ENCODE peak calls at places on chromosomes 16 and 17, in six cellular contexts. One of them, this sample, is unnamed.
A peak's percentile ranks its signal among the peaks of the same experiment; 100 is the strongest.

GRCh38 chr17:12627177-12627629 is 38.5 kb upstream of the MYOCD start:
- DNase-seq in NCI-H2081: no peak
- DNase-seq in HCEC 1CT: peak; percentile 98
- DNase-seq in stimulated activated CD8-positive, alpha-beta memory T cell treated with anti-CD3 and anti-CD28 coated beads, Interleukin-7, amount 100 ng/mL, for 1 hour: no peak
- DNase-seq in lung: no peak
- DNase-seq in EL: peak; percentile 92
- DNase-seq in this sample: no peak

GRCh38 chr16:47995354-47995753 is 160.4 kb downstream of the ABCC12 start:
- DNase-seq in lung: no peak
- DNase-seq in NCI-H2081: no peak
- DNase-seq in HCEC 1CT: no peak
- DNase-seq in EL: no peak
- DNase-seq in stimulated activated CD8-positive, alpha-beta memory T cell treated with anti-CD3 and anti-CD28 coated beads, Interleukin-7, amount 100 ng/mL, for 1 hour: no peak
- DNase-seq in this sample: no peak

GRCh38 chr16:2159052-2159838 is 3.7 kb downstream of the TRAF7 start:
- DNase-seq in NCI-H2081: no peak
- DNase-seq in EL: no peak
- DNase-seq in HCEC 1CT: peak; percentile 63
- DNase-seq in lung: no peak
- DNase-seq in stimulated activated CD8-positive, alpha-beta memory T cell treated with anti-CD3 and anti-CD28 coated beads, Interleukin-7, amount 100 ng/mL, for 1 hour: no peak
- DNase-seq in this sample: peak; percentile 76

GRCh38 chr16:21645261-21645721 is 7.1 kb downstream of the IGSF6 start:
- DNase-seq in lung: no peak
- DNase-seq in EL: peak; percentile 14
- DNase-seq in NCI-H2081: no peak
- DNase-seq in stimulated activated CD8-positive, alpha-beta memory T cell treated with anti-CD3 and anti-CD28 coated beads, Interleukin-7, amount 100 ng/mL, for 1 hour: no peak
- DNase-seq in HCEC 1CT: no peak
- DNase-seq in this sample: no peak

GRCh38 chr16:1458336-1458976 is 14.1 kb upstream of the CCDC154 start:
- DNase-seq in HCEC 1CT: peak; percentile 26
- DNase-seq in stimulated activated CD8-positive, alpha-beta memory T cell treated with anti-CD3 and anti-CD28 coated beads, Interleukin-7, amount 100 ng/mL, for 1 hour: no peak
- DNase-seq in lung: no peak
- DNase-seq in NCI-H2081: no peak
- DNase-seq in EL: no peak
- DNase-seq in this sample: peak; percentile 39

GRCh38 chr17:57548421-57549385 is 196.4 kb downstream of the CCDC182 start:
- DNase-seq in lung: no peak
- DNase-seq in NCI-H2081: no peak
- DNase-seq in HCEC 1CT: no peak
- DNase-seq in EL: no peak
- DNase-seq in stimulated activated CD8-positive, alpha-beta memory T cell treated with anti-CD3 and anti-CD28 coated beads, Interleukin-7, amount 100 ng/mL, for 1 hour: no peak
- DNase-seq in this sample: no peak

GRCh38 chr17:6701719-6702118 is 11.4 kb downstream of the SLC13A5 start:
- DNase-seq in stimulated activated CD8-positive, alpha-beta memory T cell treated with anti-CD3 and anti-CD28 coated beads, Interleukin-7, amount 100 ng/mL, for 1 hour: peak; percentile 3
- DNase-seq in EL: peak; percentile 37
- DNase-seq in HCEC 1CT: no peak
- DNase-seq in lung: no peak
- DNase-seq in NCI-H2081: no peak
- DNase-seq in this sample: no peak

GRCh38 chr16:27972500-27972899 is 91.0 kb downstream of the GSG1L start:
- DNase-seq in EL: peak; percentile 27
- DNase-seq in NCI-H2081: no peak
- DNase-seq in stimulated activated CD8-positive, alpha-beta memory T cell treated with anti-CD3 and anti-CD28 coated beads, Interleukin-7, amount 100 ng/mL, for 1 hour: no peak
- DNase-seq in lung: no peak
- DNase-seq in HCEC 1CT: peak; percentile 9
- DNase-seq in this sample: no peak

GRCh38 chr17:17181666-17182600 is 24.2 kb downstream of the PLD6 start:
- DNase-seq in stimulated activated CD8-positive, alpha-beta memory T cell treated with anti-CD3 and anti-CD28 coated beads, Interleukin-7, amount 100 ng/mL, for 1 hour: no peak
- DNase-seq in lung: no peak
- DNase-seq in HCEC 1CT: no peak
- DNase-seq in NCI-H2081: no peak
- DNase-seq in EL: no peak
- DNase-seq in this sample: no peak

GRCh38 chr16:87138868-87139267 is 178.3 kb downstream of the C16orf95 start:
- DNase-seq in stimulated activated CD8-positive, alpha-beta memory T cell treated with anti-CD3 and anti-CD28 coated beads, Interleukin-7, amount 100 ng/mL, for 1 hour: no peak
- DNase-seq in EL: no peak
- DNase-seq in HCEC 1CT: no peak
- DNase-seq in lung: no peak
- DNase-seq in NCI-H2081: no peak
- DNase-seq in this sample: no peak

GRCh38 chr16:68762996-68763756 is 26.1 kb downstream of the CDH1 start:
- DNase-seq in stimulated activated CD8-positive, alpha-beta memory T cell treated with anti-CD3 and anti-CD28 coated beads, Interleukin-7, amount 100 ng/mL, for 1 hour: no peak
- DNase-seq in lung: no peak
- DNase-seq in EL: no peak
- DNase-seq in NCI-H2081: no peak
- DNase-seq in HCEC 1CT: no peak
- DNase-seq in this sample: peak; percentile 63

GRCh38 chr17:2949469-2950044 is 113.8 kb downstream of the OR1D5 start:
- DNase-seq in stimulated activated CD8-positive, alpha-beta memory T cell treated with anti-CD3 and anti-CD28 coated beads, Interleukin-7, amount 100 ng/mL, for 1 hour: no peak
- DNase-seq in HCEC 1CT: peak; percentile 33
- DNase-seq in lung: no peak
- DNase-seq in EL: peak; percentile 77
- DNase-seq in NCI-H2081: no peak
- DNase-seq in this sample: no peak

GRCh38 chr17:27504188-27504995 is 48.1 kb downstream of the KSR1 start:
- DNase-seq in NCI-H2081: no peak
- DNase-seq in stimulated activated CD8-positive, alpha-beta memory T cell treated with anti-CD3 and anti-CD28 coated beads, Interleukin-7, amount 100 ng/mL, for 1 hour: no peak
- DNase-seq in HCEC 1CT: no peak
- DNase-seq in lung: no peak
- DNase-seq in EL: no peak
- DNase-seq in this sample: no peak

GRCh38 chr16:49884033-49884707 is 28.3 kb upstream of the ZNF423 start:
- DNase-seq in EL: no peak
- DNase-seq in HCEC 1CT: no peak
- DNase-seq in NCI-H2081: no peak
- DNase-seq in stimulated activated CD8-positive, alpha-beta memory T cell treated with anti-CD3 and anti-CD28 coated beads, Interleukin-7, amount 100 ng/mL, for 1 hour: no peak
- DNase-seq in lung: no peak
- DNase-seq in this sample: no peak

GRCh38 chr17:22512506-22512905 is 820.2 kb downstream of the KCNJ18 start:
- DNase-seq in stimulated activated CD8-positive, alpha-beta memory T cell treated with anti-CD3 and anti-CD28 coated beads, Interleukin-7, amount 100 ng/mL, for 1 hour: no peak
- DNase-seq in EL: no peak
- DNase-seq in HCEC 1CT: no peak
- DNase-seq in NCI-H2081: no peak
- DNase-seq in lung: no peak
- DNase-seq in this sample: no peak